ENCODE peak calls at places on chromosomes 5 and 9, in eight cellular contexts. D, Y, M, B, H, O, W and S are unnamed samples.

GRCh38 chr9:136901516-136902258 is 15.4 kb downstream of the TRAF2 start:
- DNase-seq in D (peak; percentile 25), W (no peak), H (no peak), B (no peak), Y (no peak), O (peak; percentile 32), M (peak; percentile 44), S (no peak)

GRCh38 chr9:124399999-124400940 is 15.0 kb downstream of the PSMB7 start:
- DNase-seq in D (no peak), W (no peak), O (no peak), H (no peak), Y (no peak), B (no peak), M (no peak), S (no peak)

GRCh38 chr5:159503236-159503635 is 172.9 kb upstream of the IL12B start:
- DNase-seq in H (no peak), Y (no peak), D (no peak), W (no peak), B (no peak), O (no peak), M (no peak), S (no peak)

GRCh38 chr5:172740483-172741205 is 30.4 kb downstream of the DUSP1 start:
- DNase-seq in W (peak; percentile 75), Y (peak; percentile 32), D (no peak), M (no peak), O (no peak), B (no peak), H (no peak), S (no peak)

GRCh38 chr9:107491081-107492053 is 1.8 kb upstream of the KLF4 start:
- DNase-seq in O (no peak), Y (no peak), B (peak; percentile 54), M (no peak), D (peak; percentile 26), W (no peak), H (no peak), S (no peak)

GRCh38 chr9:74721696-74722660 is 165.7 kb downstream of the TRPM6 start:
- DNase-seq in Y (no peak), M (no peak), O (no peak), W (no peak), D (no peak), B (no peak), H (no peak), S (no peak)

GRCh38 chr5:107672212-107673105 is 1.7 kb upstream of the EFNA5 start:
- DNase-seq in W (peak; percentile 38), B (peak; percentile 70), M (peak; percentile 92), O (no peak), Y (peak; percentile 45), D (no peak), H (no peak), S (peak; percentile 18)

GRCh38 chr9:70438341-70438924 is 24.0 kb upstream of the KLF9 start:
- DNase-seq in B (peak; percentile 39), M (peak; percentile 50), W (no peak), D (no peak), O (no peak), H (no peak), Y (no peak), S (peak; percentile 4)

GRCh38 chr9:96082516-96083232 is 207.2 kb downstream of the ERCC6L2 start:
- DNase-seq in W (no peak), H (no peak), Y (no peak), D (no peak), M (no peak), B (no peak), O (no peak), S (no peak)

GRCh38 chr5:35233601-35234000 is 3.3 kb upstream of the PRLR start:
- DNase-seq in M (no peak), D (no peak), H (no peak), Y (no peak), O (no peak), W (no peak), B (no peak), S (no peak)

GRCh38 chr5:51272957-51273356 is 110.3 kb upstream of the ISL1 start:
- DNase-seq in H (no peak), D (no peak), M (no peak), Y (no peak), B (no peak), O (no peak), W (no peak), S (no peak)

GRCh38 chr5:94168151-94168550 is 426.8 kb upstream of the POU5F2 start:
- DNase-seq in B (no peak), H (no peak), D (no peak), O (no peak), M (no peak), W (no peak), Y (no peak), S (no peak)

GRCh38 chr9:7318920-7319319 is 480.7 kb downstream of the DMAC1 start:
- DNase-seq in H (no peak), D (no peak), Y (no peak), B (no peak), M (no peak), W (no peak), O (no peak), S (no peak)